ENCODE peak calls at places on chromosomes 16 and 17, in seven cellular contexts. Y is activated T-helper 1 cell treated with Interleukin-2 at 50 U/mL for 16 hours; P is CD8-positive, alpha-beta memory T cell; C is AML-193; S is HT-29; M is sciatic nerve; D is Calu3. F is an unnamed sample.

GRCh38 chr16:78893340-78893739 is 707.2 kb downstream of the MAF start:
- DNase-seq in Y (no peak), P (no peak), C (no peak), S (no peak), M (no peak), D (no peak), F (no peak)

GRCh38 chr17:78375401-78376079 is 2.9 kb upstream of the PGS1 start:
- DNase-seq in Y (no peak), P (no peak), C (peak; percentile 35), S (no peak), M (no peak), D (no peak), F (no peak)

GRCh38 chr17:51731941-51732722 is 426.4 kb downstream of the CA10 start:
- DNase-seq in Y (no peak), P (no peak), C (no peak), S (no peak), M (no peak), D (no peak), F (no peak)

GRCh38 chr16:54015147-54015546 is 271.4 kb downstream of the IRX3 start:
- DNase-seq in Y (no peak), P (no peak), C (no peak), S (no peak), M (no peak), D (no peak), F (no peak)

GRCh38 chr16:66376577-66377326 is 10.3 kb downstream of the CDH5 start:
- DNase-seq in Y (no peak), P (no peak), C (no peak), S (no peak), M (no peak), D (no peak), F (no peak)

GRCh38 chr17:72906306-72906705 is 186.2 kb downstream of the SLC39A11 start:
- DNase-seq in Y (no peak), P (no peak), C (no peak), S (no peak), M (no peak), D (no peak), F (no peak)

GRCh38 chr16:87149051-87149450 is 168.1 kb downstream of the C16orf95 start:
- DNase-seq in Y (no peak), P (no peak), C (no peak), S (no peak), M (no peak), D (no peak), F (no peak)

GRCh38 chr17:74351552-74352210 is 10.0 kb downstream of the BTBD17 start:
- DNase-seq in Y (no peak), P (no peak), C (no peak), S (no peak), M (no peak), D (no peak), F (no peak)

GRCh38 chr17:42311240-42312034 is 23.1 kb downstream of the STAT5A start:
- DNase-seq in Y (no peak), P (no peak), C (peak; percentile 91), S (no peak), M (peak; percentile 94), D (no peak), F (peak; percentile 66)

GRCh38 chr17:69287168-69287567 is 39.8 kb downstream of the ABCA5 start:
- DNase-seq in Y (no peak), P (no peak), C (no peak), S (no peak), M (no peak), D (no peak), F (no peak)

GRCh38 chr17:5816491-5816890 is 232.2 kb upstream of the NLRP1 start:
- DNase-seq in Y (no peak), P (no peak), C (no peak), S (no peak), M (no peak), D (no peak), F (no peak)

GRCh38 chr17:76938009-76938408 is 69.8 kb downstream of the MGAT5B start:
- DNase-seq in Y (no peak), P (no peak), C (no peak), S (no peak), M (no peak), D (no peak), F (no peak)

GRCh38 chr17:39694593-39694992 is 5.3 kb upstream of the ERBB2 start:
- DNase-seq in Y (no peak), P (no peak), C (no peak), S (no peak), M (no peak), D (peak; percentile 71), F (no peak)

GRCh38 chr17:10226930-10227695 is 28.7 kb upstream of the GAS7 start:
- DNase-seq in Y (peak; percentile 7), P (peak; percentile 51), C (no peak), S (peak; percentile 45), M (peak; percentile 75), D (peak; percentile 54), F (peak; percentile 90)

GRCh38 chr17:56489980-56490379 is 103.5 kb upstream of the NOG start:
- DNase-seq in Y (no peak), P (no peak), C (no peak), S (no peak), M (no peak), D (no peak), F (no peak)

GRCh38 chr17:65287040-65287439 is 149.9 kb downstream of the RGS9 start:
- DNase-seq in Y (no peak), P (no peak), C (no peak), S (no peak), M (no peak), D (no peak), F (no peak)

GRCh38 chr17:50219939-50220465 is 18.6 kb upstream of the COL1A1 start:
- DNase-seq in Y (no peak), P (no peak), C (no peak), S (no peak), M (no peak), D (no peak), F (no peak)

GRCh38 chr17:49549311-49549605 is 26.4 kb upstream of the NXPH3 start:
- DNase-seq in Y (no peak), P (no peak), C (no peak), S (no peak), M (no peak), D (no peak), F (no peak)

GRCh38 chr17:47279062-47279801 is 25.6 kb downstream of the ITGB3 start:
- DNase-seq in Y (no peak), P (no peak), C (peak; percentile 73), S (no peak), M (no peak), D (no peak), F (peak; percentile 94)

GRCh38 chr16:1338119-1338730 is 4.8 kb downstream of the BAIAP3 start:
- DNase-seq in Y (no peak), P (peak; percentile 22), C (no peak), S (peak; percentile 70), M (no peak), D (peak; percentile 90), F (peak; percentile 67)

GRCh38 chr17:77018504-77018903 is 122.3 kb upstream of the SEC14L1 start:
- DNase-seq in Y (no peak), P (no peak), C (no peak), S (no peak), M (no peak), D (no peak), F (no peak)

GRCh38 chr17:69300222-69300621 is 26.7 kb downstream of the ABCA5 start:
- DNase-seq in Y (no peak), P (no peak), C (peak; percentile 41), S (no peak), M (no peak), D (no peak), F (no peak)

GRCh38 chr16:21283521-21284289 is 5.6 kb upstream of the CRYM start:
- DNase-seq in Y (no peak), P (no peak), C (no peak), S (no peak), M (no peak), D (peak; percentile 65), F (peak; percentile 59)

GRCh38 chr16:11203111-11203623 is 52.8 kb downstream of the SOCS1 start:
- DNase-seq in Y (no peak), P (no peak), C (no peak), S (no peak), M (no peak), D (no peak), F (peak; percentile 59)

F was measured in Karpas-422.